ENCODE peak calls at places on chromosomes 11 and 22, in six cellular contexts. F, D, Q, E, S and L are unnamed samples.

GRCh38 chr11:123740787-123741158 is 687 bp downstream of the ZNF202 start:
- DNase-seq in F (no peak), D (no peak), Q (peak), E (no peak), S (peak), L (no peak)

GRCh38 chr11:61905801-61906521 is 11.4 kb downstream of the RAB3IL1 start:
- DNase-seq in F (no peak), D (no peak), Q (no peak), E (no peak), S (no peak), L (no peak)

GRCh38 chr11:63841554-63841953 is 2.6 kb downstream of the MARK2 start:
- DNase-seq in F (no peak), D (no peak), Q (peak), E (peak), S (no peak), L (no peak)

GRCh38 chr22:23509571-23510302 is 70.4 kb downstream of the IGLL1 start:
- DNase-seq in F (no peak), D (no peak), Q (no peak), E (no peak), S (no peak), L (no peak)

GRCh38 chr22:37457093-37457893 is 28.9 kb downstream of the MFNG start:
- DNase-seq in F (peak), D (peak), Q (peak), E (peak), S (peak), L (peak)

GRCh38 chr11:105673089-105673488 is 63.2 kb downstream of the GRIA4 start:
- DNase-seq in F (no peak), D (no peak), Q (peak), E (no peak), S (peak), L (peak)

GRCh38 chr22:29030016-29030617 is 31.5 kb downstream of the C22orf31 start:
- DNase-seq in F (no peak), D (peak), Q (peak), E (no peak), S (no peak), L (peak)

GRCh38 chr22:30253205-30253852 is 6.8 kb upstream of the LIF start:
- DNase-seq in F (no peak), D (peak), Q (peak), E (peak), S (no peak), L (no peak)

GRCh38 chr22:44804327-44804726 is 52.0 kb downstream of the ARHGAP8 start:
- DNase-seq in F (no peak), D (no peak), Q (no peak), E (no peak), S (no peak), L (no peak)

GRCh38 chr11:5476184-5476819 is 12.2 kb upstream of the OR52D1 start:
- DNase-seq in F (peak), D (peak), Q (peak), E (peak), S (peak), L (peak)

GRCh38 chr11:103433976-103434375 is 324.8 kb downstream of the DYNC2H1 start:
- DNase-seq in F (no peak), D (no peak), Q (peak), E (no peak), S (no peak), L (no peak)

GRCh38 chr22:24751518-24751917 is 23.0 kb downstream of the PIWIL3 start:
- DNase-seq in F (no peak), D (no peak), Q (no peak), E (no peak), S (no peak), L (no peak)

GRCh38 chr11:58395581-58395980 is 11.1 kb downstream of the OR5B3 start:
- DNase-seq in F (no peak), D (no peak), Q (peak), E (no peak), S (no peak), L (no peak)

GRCh38 chr11:61814958-61815789 is 1.6 kb downstream of the FADS1 start:
- DNase-seq in F (peak), D (peak), Q (peak), E (peak), S (peak), L (peak)

GRCh38 chr11:79007811-79008294 is 433.0 kb downstream of the TENM4 start:
- DNase-seq in F (no peak), D (no peak), Q (no peak), E (no peak), S (peak), L (no peak)

GRCh38 chr22:27435839-27436581 is 365.5 kb downstream of the MN1 start:
- DNase-seq in F (no peak), D (no peak), Q (no peak), E (no peak), S (no peak), L (peak)

GRCh38 chr22:35064664-35065063 is 1.3 kb upstream of the ISX start:
- DNase-seq in F (no peak), D (no peak), Q (peak), E (no peak), S (no peak), L (no peak)

GRCh38 chr11:78112588-78113275 is 26.7 kb downstream of the ALG8 start:
- DNase-seq in F (no peak), D (no peak), Q (no peak), E (no peak), S (no peak), L (no peak)

GRCh38 chr11:76661835-76662434 is 8.6 kb downstream of the LRRC32 start:
- DNase-seq in F (no peak), D (no peak), Q (no peak), E (no peak), S (no peak), L (no peak)